ENCODE peak calls at places on chromosomes 7 and 10, in seven cellular contexts. One of them, this sample, is unnamed.

GRCh38 chr10:18472977-18473376 is 178.4 kb downstream of the NSUN6 start:
- DNase-seq in T-helper 17 cell: no peak
- DNase-seq in stomach: no peak
- DNase-seq in amniotic stem cell: no peak
- DNase-seq in posterior cingulate gyrus: no peak
- DNase-seq in right cardiac atrium: no peak
- DNase-seq in NCI-H1105: no peak
- DNase-seq in this sample: no peak

GRCh38 chr10:90437452-90437851 is 420.4 kb downstream of the HTR7 start:
- DNase-seq in NCI-H1105: no peak
- DNase-seq in posterior cingulate gyrus: no peak
- DNase-seq in T-helper 17 cell: no peak
- DNase-seq in right cardiac atrium: no peak
- DNase-seq in amniotic stem cell: no peak
- DNase-seq in stomach: no peak
- DNase-seq in this sample: peak

GRCh38 chr7:148964510-148965267 is 63.6 kb downstream of the PDIA4 start:
- DNase-seq in amniotic stem cell: no peak
- DNase-seq in T-helper 17 cell: no peak
- DNase-seq in right cardiac atrium: no peak
- DNase-seq in posterior cingulate gyrus: no peak
- DNase-seq in NCI-H1105: peak
- DNase-seq in stomach: no peak
- DNase-seq in this sample: no peak

GRCh38 chr10:24469993-24470392 is 253.7 kb downstream of the ARHGAP21 start:
- DNase-seq in amniotic stem cell: no peak
- DNase-seq in right cardiac atrium: no peak
- DNase-seq in posterior cingulate gyrus: no peak
- DNase-seq in stomach: no peak
- DNase-seq in NCI-H1105: no peak
- DNase-seq in T-helper 17 cell: no peak
- DNase-seq in this sample: peak

GRCh38 chr7:81256991-81257390 is 338.1 kb upstream of the SEMA3C start:
- DNase-seq in stomach: no peak
- DNase-seq in right cardiac atrium: no peak
- DNase-seq in posterior cingulate gyrus: no peak
- DNase-seq in NCI-H1105: no peak
- DNase-seq in amniotic stem cell: no peak
- DNase-seq in T-helper 17 cell: no peak
- DNase-seq in this sample: peak

GRCh38 chr7:118153551-118154177 is 30.3 kb upstream of the LSM8 start:
- DNase-seq in stomach: no peak
- DNase-seq in right cardiac atrium: no peak
- DNase-seq in posterior cingulate gyrus: no peak
- DNase-seq in amniotic stem cell: no peak
- DNase-seq in NCI-H1105: no peak
- DNase-seq in T-helper 17 cell: peak
- DNase-seq in this sample: peak

GRCh38 chr10:24249829-24250415 is 41.0 kb downstream of the KIAA1217 start:
- DNase-seq in NCI-H1105: no peak
- DNase-seq in right cardiac atrium: no peak
- DNase-seq in T-helper 17 cell: no peak
- DNase-seq in stomach: no peak
- DNase-seq in posterior cingulate gyrus: no peak
- DNase-seq in amniotic stem cell: no peak
- DNase-seq in this sample: peak

GRCh38 chr7:41118490-41118889 is 584.4 kb downstream of the INHBA start:
- DNase-seq in T-helper 17 cell: no peak
- DNase-seq in right cardiac atrium: no peak
- DNase-seq in amniotic stem cell: no peak
- DNase-seq in posterior cingulate gyrus: no peak
- DNase-seq in NCI-H1105: no peak
- DNase-seq in stomach: no peak
- DNase-seq in this sample: no peak

GRCh38 chr10:34241226-34242000 is 573.7 kb downstream of the PARD3 start:
- DNase-seq in T-helper 17 cell: no peak
- DNase-seq in amniotic stem cell: no peak
- DNase-seq in right cardiac atrium: no peak
- DNase-seq in posterior cingulate gyrus: no peak
- DNase-seq in stomach: no peak
- DNase-seq in NCI-H1105: no peak
- DNase-seq in this sample: no peak

GRCh38 chr7:90412458-90413184 is 9.4 kb downstream of the CLDN12 start:
- DNase-seq in posterior cingulate gyrus: no peak
- DNase-seq in amniotic stem cell: no peak
- DNase-seq in stomach: peak
- DNase-seq in T-helper 17 cell: no peak
- DNase-seq in right cardiac atrium: no peak
- DNase-seq in NCI-H1105: no peak
- DNase-seq in this sample: peak

GRCh38 chr10:14588084-14588937 is 186.4 kb downstream of the FAM107B start:
- DNase-seq in NCI-H1105: no peak
- DNase-seq in stomach: no peak
- DNase-seq in posterior cingulate gyrus: no peak
- DNase-seq in right cardiac atrium: no peak
- DNase-seq in amniotic stem cell: peak
- DNase-seq in T-helper 17 cell: no peak
- DNase-seq in this sample: peak

GRCh38 chr7:87148332-87148955 is 3.8 kb upstream of the DMTF1 start:
- DNase-seq in T-helper 17 cell: no peak
- DNase-seq in stomach: no peak
- DNase-seq in right cardiac atrium: no peak
- DNase-seq in posterior cingulate gyrus: no peak
- DNase-seq in NCI-H1105: peak
- DNase-seq in amniotic stem cell: peak
- DNase-seq in this sample: peak

GRCh38 chr7:112995091-112995824 is 91.4 kb downstream of the GPR85 start:
- DNase-seq in stomach: no peak
- DNase-seq in NCI-H1105: no peak
- DNase-seq in posterior cingulate gyrus: no peak
- DNase-seq in right cardiac atrium: peak
- DNase-seq in T-helper 17 cell: no peak
- DNase-seq in amniotic stem cell: peak
- DNase-seq in this sample: peak

GRCh38 chr10:1504286-1504685 is 233.0 kb downstream of the ADARB2 start:
- DNase-seq in posterior cingulate gyrus: no peak
- DNase-seq in right cardiac atrium: no peak
- DNase-seq in NCI-H1105: no peak
- DNase-seq in amniotic stem cell: no peak
- DNase-seq in T-helper 17 cell: no peak
- DNase-seq in stomach: no peak
- DNase-seq in this sample: no peak

GRCh38 chr7:121401896-121402295 is 5.8 kb upstream of the FAM3C start:
- DNase-seq in right cardiac atrium: no peak
- DNase-seq in NCI-H1105: no peak
- DNase-seq in amniotic stem cell: no peak
- DNase-seq in T-helper 17 cell: no peak
- DNase-seq in stomach: no peak
- DNase-seq in posterior cingulate gyrus: no peak
- DNase-seq in this sample: no peak

GRCh38 chr10:9234191-9234590 is 1179.7 kb downstream of the GATA3 start:
- DNase-seq in NCI-H1105: no peak
- DNase-seq in T-helper 17 cell: no peak
- DNase-seq in right cardiac atrium: no peak
- DNase-seq in amniotic stem cell: no peak
- DNase-seq in stomach: no peak
- DNase-seq in posterior cingulate gyrus: no peak
- DNase-seq in this sample: no peak

GRCh38 chr7:128794020-128794419 is 2.3 kb downstream of the CCDC136 start:
- DNase-seq in stomach: no peak
- DNase-seq in amniotic stem cell: no peak
- DNase-seq in posterior cingulate gyrus: no peak
- DNase-seq in NCI-H1105: no peak
- DNase-seq in right cardiac atrium: no peak
- DNase-seq in T-helper 17 cell: no peak
- DNase-seq in this sample: no peak

GRCh38 chr7:117158941-117159705 is 163.7 kb downstream of the WNT2 start:
- DNase-seq in T-helper 17 cell: no peak
- DNase-seq in right cardiac atrium: no peak
- DNase-seq in NCI-H1105: no peak
- DNase-seq in posterior cingulate gyrus: no peak
- DNase-seq in stomach: no peak
- DNase-seq in amniotic stem cell: no peak
- DNase-seq in this sample: peak

GRCh38 chr7:131564640-131565039 is 8.2 kb upstream of the PODXL start:
- DNase-seq in posterior cingulate gyrus: no peak
- DNase-seq in right cardiac atrium: no peak
- DNase-seq in stomach: no peak
- DNase-seq in T-helper 17 cell: no peak
- DNase-seq in NCI-H1105: no peak
- DNase-seq in amniotic stem cell: no peak
- DNase-seq in this sample: no peak

GRCh38 chr7:140696024-140696678 is 357 bp upstream of the NDUFB2 start:
- DNase-seq in amniotic stem cell: peak
- DNase-seq in posterior cingulate gyrus: peak
- DNase-seq in T-helper 17 cell: peak
- DNase-seq in right cardiac atrium: peak
- DNase-seq in stomach: peak
- DNase-seq in NCI-H1105: peak
- DNase-seq in this sample: peak

GRCh38 chr10:18044976-18045720 is 93.4 kb downstream of the SLC39A12 start:
- DNase-seq in T-helper 17 cell: no peak
- DNase-seq in stomach: no peak
- DNase-seq in amniotic stem cell: peak
- DNase-seq in posterior cingulate gyrus: no peak
- DNase-seq in NCI-H1105: no peak
- DNase-seq in right cardiac atrium: no peak
- DNase-seq in this sample: peak

GRCh38 chr7:54701982-54702381 is 57.0 kb downstream of the SEC61G start:
- DNase-seq in posterior cingulate gyrus: no peak
- DNase-seq in right cardiac atrium: no peak
- DNase-seq in stomach: no peak
- DNase-seq in amniotic stem cell: no peak
- DNase-seq in T-helper 17 cell: no peak
- DNase-seq in NCI-H1105: no peak
- DNase-seq in this sample: no peak

GRCh38 chr7:87359366-87359765 is 13.9 kb downstream of the CROT start:
- DNase-seq in amniotic stem cell: peak
- DNase-seq in posterior cingulate gyrus: no peak
- DNase-seq in NCI-H1105: no peak
- DNase-seq in T-helper 17 cell: no peak
- DNase-seq in right cardiac atrium: no peak
- DNase-seq in stomach: no peak
- DNase-seq in this sample: peak

GRCh38 chr7:140485463-140486265 is 6.4 kb upstream of the MKRN1 start:
- DNase-seq in T-helper 17 cell: no peak
- DNase-seq in amniotic stem cell: no peak
- DNase-seq in stomach: no peak
- DNase-seq in right cardiac atrium: no peak
- DNase-seq in NCI-H1105: no peak
- DNase-seq in posterior cingulate gyrus: no peak
- DNase-seq in this sample: peak

GRCh38 chr10:6086375-6087233 is 2.2 kb upstream of the RBM17 start:
- DNase-seq in stomach: peak
- DNase-seq in posterior cingulate gyrus: peak
- DNase-seq in amniotic stem cell: peak
- DNase-seq in right cardiac atrium: peak
- DNase-seq in NCI-H1105: peak
- DNase-seq in T-helper 17 cell: peak
- DNase-seq in this sample: peak

GRCh38 chr7:93171606-93172226 is 23.5 kb upstream of the SAMD9L start:
- DNase-seq in posterior cingulate gyrus: no peak
- DNase-seq in T-helper 17 cell: no peak
- DNase-seq in right cardiac atrium: no peak
- DNase-seq in amniotic stem cell: no peak
- DNase-seq in stomach: no peak
- DNase-seq in NCI-H1105: no peak
- DNase-seq in this sample: no peak

GRCh38 chr10:43211030-43211429 is 55.8 kb downstream of the RASGEF1A start:
- DNase-seq in amniotic stem cell: no peak
- DNase-seq in stomach: no peak
- DNase-seq in NCI-H1105: no peak
- DNase-seq in right cardiac atrium: no peak
- DNase-seq in posterior cingulate gyrus: no peak
- DNase-seq in T-helper 17 cell: no peak
- DNase-seq in this sample: peak

This sample was measured in renal cortical epithelial cell.